ENCODE peak calls at places on chromosomes 5 and 9, in four cellular contexts. O is AG04450, P is right lobe of liver, V is endothelial cell. K is an unnamed sample.

GRCh38 chr9:111013250-111013649 is 25.0 kb downstream of the LPAR1 start:
- DNase-seq in O (no peak), P (no peak), V (no peak), K (no peak)

GRCh38 chr9:72297516-72297915 is 67.5 kb downstream of the ZFAND5 start:
- DNase-seq in O (no peak), P (no peak), V (no peak), K (no peak)

GRCh38 chr9:112711050-112711689 is 6.7 kb downstream of the INIP start:
- DNase-seq in O (no peak), P (no peak), V (no peak), K (no peak)

GRCh38 chr5:57664700-57665099 is 182.1 kb upstream of the ACTBL2 start:
- DNase-seq in O (no peak), P (no peak), V (no peak), K (no peak)

GRCh38 chr9:88694625-88695024 is 159.6 kb downstream of the NXNL2 start:
- DNase-seq in O (peak), P (no peak), V (no peak), K (no peak)

GRCh38 chr9:85995097-85995496 is 54.2 kb downstream of the NAA35 start:
- DNase-seq in O (no peak), P (no peak), V (no peak), K (no peak)

GRCh38 chr5:53069626-53070025 is 39.9 kb downstream of the MOCS2 start:
- DNase-seq in O (no peak), P (no peak), V (no peak), K (no peak)

GRCh38 chr9:75142208-75142607 is 53.9 kb downstream of the OSTF1 start:
- DNase-seq in O (no peak), P (no peak), V (no peak), K (no peak)

GRCh38 chr5:91137647-91138046 is 245.5 kb downstream of the ARRDC3 start:
- DNase-seq in O (no peak), P (no peak), V (no peak), K (no peak)

GRCh38 chr5:94682799-94683198 is 64.3 kb downstream of the SLF1 start:
- DNase-seq in O (no peak), P (no peak), V (no peak), K (no peak)

GRCh38 chr5:1836176-1836890 is 35.1 kb downstream of the NDUFS6 start:
- DNase-seq in O (no peak), P (no peak), V (no peak), K (no peak)

GRCh38 chr9:18888241-18888794 is 144.7 kb downstream of the SAXO1 start:
- DNase-seq in O (no peak), P (no peak), V (no peak), K (no peak)

GRCh38 chr5:140673187-140673976 is at the start of gene DND1:
- DNase-seq in O (no peak), P (no peak), V (no peak), K (peak)

GRCh38 chr5:89268460-89268859 is 385.5 kb upstream of the MEF2C start:
- DNase-seq in O (no peak), P (no peak), V (no peak), K (no peak)

GRCh38 chr9:99253134-99253533 is 31.1 kb downstream of the SEC61B start:
- DNase-seq in O (no peak), P (no peak), V (no peak), K (no peak)

GRCh38 chr9:72199253-72199652 is 50.0 kb downstream of the GDA start:
- DNase-seq in O (no peak), P (no peak), V (no peak), K (no peak)

GRCh38 chr9:5800969-5801738 is 31.8 kb downstream of the ERMP1 start:
- DNase-seq in O (no peak), P (no peak), V (no peak), K (no peak)

GRCh38 chr5:141873933-141874261 is 4.3 kb downstream of the PCDH1 start:
- DNase-seq in O (no peak), P (no peak), V (no peak), K (no peak)

GRCh38 chr5:394671-395155 is 48.3 kb upstream of the EXOC3 start:
- DNase-seq in O (no peak), P (no peak), V (no peak), K (no peak)

GRCh38 chr5:31487510-31487909 is 44.4 kb downstream of the DROSHA start:
- DNase-seq in O (no peak), P (no peak), V (no peak), K (no peak)

GRCh38 chr9:72292184-72292787 is 72.7 kb downstream of the ZFAND5 start:
- DNase-seq in O (no peak), P (no peak), V (no peak), K (no peak)

DNA sequence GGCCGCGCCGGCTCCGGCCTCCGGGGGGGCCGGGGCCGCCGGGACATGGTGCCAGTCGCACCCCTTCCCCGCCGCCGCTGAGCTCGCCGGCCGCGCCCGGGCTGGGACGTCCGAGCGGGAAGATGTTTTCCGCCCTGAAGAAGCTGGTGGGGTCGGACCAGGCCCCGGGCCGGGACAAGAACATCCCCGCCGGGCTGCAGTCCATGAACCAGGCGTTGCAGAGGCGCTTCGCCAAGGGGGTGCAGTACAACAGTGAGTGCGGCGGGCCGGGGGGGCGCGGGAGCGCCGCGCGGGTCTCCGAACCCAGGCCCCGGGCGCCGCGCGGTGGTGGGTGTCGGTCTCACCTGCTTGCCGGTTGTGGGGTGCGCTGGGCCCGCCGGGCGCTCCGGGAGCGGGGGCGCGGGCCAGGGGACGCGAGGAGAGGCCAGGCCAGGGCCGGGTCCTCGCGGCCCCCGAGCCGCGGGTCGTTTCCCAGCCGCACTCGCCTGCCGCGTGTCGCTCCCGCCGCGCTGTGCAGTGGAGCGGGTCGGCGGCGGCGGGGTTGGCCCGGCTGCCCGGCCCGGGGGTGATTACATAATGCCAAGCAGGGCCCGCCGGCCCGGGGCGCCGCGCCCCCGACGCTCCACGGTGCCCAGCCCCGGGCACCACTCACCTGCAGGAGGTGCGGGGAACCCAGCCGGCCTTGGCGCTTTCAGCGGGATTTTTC is 480 bp downstream of the RABL6 start:
- DNase-seq in O (no peak), P (peak), V (peak), K (no peak)
- TF ChIP-seq CTCF in O (no peak), P (no peak), V (peak), K (no peak)

GRCh38 chr5:112692472-112692871 is 45.2 kb upstream of the APC start:
- DNase-seq in O (no peak), P (no peak), V (no peak), K (no peak)

GRCh38 chr5:112690605-112691340 is 46.9 kb upstream of the APC start:
- DNase-seq in O (no peak), P (no peak), V (no peak), K (no peak)

GRCh38 chr5:112691341-112691685 is 46.4 kb upstream of the APC start:
- DNase-seq in O (no peak), P (no peak), V (no peak), K (no peak)

GRCh38 chr5:112693301-112693700 is 44.4 kb upstream of the APC start:
- DNase-seq in O (no peak), P (no peak), V (no peak), K (no peak)

GRCh38 chr5:112691758-112692157 is 45.9 kb upstream of the APC start:
- DNase-seq in O (no peak), P (no peak), V (peak), K (no peak)
- TF ChIP-seq CTCF in O (peak), P (peak), V (no peak), K (no peak)

GRCh38 chr9:127942152-127943010 is 4.7 kb upstream of the DPM2 start:
- DNase-seq in O (no peak), P (peak), V (peak), K (peak)
- TF ChIP-seq CTCF in O (peak), P (peak), V (peak), K (peak)

GRCh38 chr5:171405615-171406014 is 13.8 kb upstream of the FGF18 start:
- DNase-seq in O (no peak), P (no peak), V (no peak), K (no peak)
- TF ChIP-seq CTCF in O (peak), P (peak), V (no peak), K (peak)

DNA sequence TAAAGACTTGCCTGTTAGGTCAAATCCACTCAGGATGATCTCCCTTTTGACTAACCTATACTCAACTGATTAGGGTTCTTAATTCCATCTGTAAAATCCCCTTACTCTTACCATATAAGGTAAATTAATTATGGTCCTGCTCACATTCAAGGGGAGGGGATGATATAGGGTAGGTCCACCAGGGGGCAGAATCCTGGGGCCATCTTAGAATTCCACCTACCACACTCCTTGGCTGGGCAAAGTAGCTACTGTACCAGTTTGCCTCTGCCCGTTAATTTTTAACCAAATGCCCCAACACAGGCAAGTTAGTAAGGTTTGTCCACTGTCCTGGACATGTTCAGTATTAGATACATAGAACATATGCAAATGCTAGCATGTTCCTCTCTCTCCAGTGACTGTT is 262.4 kb downstream of the SEMA5A start:
- DNase-seq in O (no peak), P (no peak), V (no peak), K (no peak)
- TF ChIP-seq CTCF in O (no peak), P (no peak), V (no peak), K (no peak)